ENCODE peak calls at places on chromosome 4, in five cellular contexts. G is NCI-H1694, H is esophagus squamous epithelium, A is cerebellar cortex, X is pancreas. Z is an unnamed sample.

GRCh38 chr4:79212311-79212710 is 113.5 kb downstream of the NAA11 start:
- DNase-seq in G (no peak), H (no peak), A (no peak), X (no peak), Z (no peak)

GRCh38 chr4:108674356-108674977 is 24.1 kb downstream of the OSTC start:
- DNase-seq in G (no peak), H (no peak), A (no peak), X (no peak), Z (no peak)

GRCh38 chr4:165439344-165439743 is 60.5 kb downstream of the CPE start:
- DNase-seq in G (peak), H (no peak), A (no peak), X (no peak), Z (peak)

GRCh38 chr4:174559894-174560293 is 37.6 kb upstream of the HPGD start:
- DNase-seq in G (no peak), H (no peak), A (no peak), X (no peak), Z (no peak)

GRCh38 chr4:101954975-101955678 is 164.6 kb downstream of the BANK1 start:
- DNase-seq in G (peak), H (no peak), A (peak), X (no peak), Z (peak)

GRCh38 chr4:42172391-42172790 is 19.9 kb upstream of the BEND4 start:
- DNase-seq in G (no peak), H (no peak), A (no peak), X (no peak), Z (no peak)

GRCh38 chr4:37938208-37938607 is 22.0 kb upstream of the PTTG2 start:
- DNase-seq in G (no peak), H (no peak), A (no peak), X (no peak), Z (no peak)

GRCh38 chr4:16322183-16322582 is 95.9 kb upstream of the TAPT1 start:
- DNase-seq in G (no peak), H (no peak), A (no peak), X (no peak), Z (no peak)

GRCh38 chr4:15385928-15386327 is 41.9 kb upstream of the C1QTNF7 start:
- DNase-seq in G (no peak), H (no peak), A (peak), X (no peak), Z (no peak)

Z was measured in astrocyte of the hippocampus.